ENCODE peak calls at places on chromosomes 3 and 15, in four cellular contexts. U is Karpas-422, Z is GM12878, S is OCI-LY7. F is an unnamed sample. For H3K4me1, the result is how much of the 10 kb centered on the place peaks cover.

GRCh38 chr3:70849911-70850699 is 537.7 kb upstream of the MDFIC2 start:
- DNase-seq in U (no peak), S (no peak), Z (no peak), F (no peak)

GRCh38 chr3:42755681-42756578 is 17.1 kb downstream of the CCDC13 start:
- DNase-seq in U (peak), S (peak), Z (no peak), F (no peak)

GRCh38 chr15:87680200-87680599 is 576.3 kb downstream of the NTRK3 start:
- DNase-seq in Z (no peak), U (no peak), S (no peak), F (no peak)

GRCh38 chr3:141789281-141789680 is 26.1 kb downstream of the GRK7 start:
- DNase-seq in U (peak), Z (no peak), S (peak), F (no peak)

GRCh38 chr3:61685755-61686154 is 124.4 kb downstream of the PTPRG start:
- DNase-seq in Z (no peak), S (no peak), U (no peak), F (no peak)

GRCh38 chr3:59759298-59760169 is 709.7 kb upstream of the CFAP20DC start:
- DNase-seq in S (no peak), Z (no peak), U (no peak), F (no peak)

GRCh38 chr15:101135532-101136166 is 116.2 kb downstream of the CHSY1 start:
- DNase-seq in U (no peak), S (peak), Z (peak), F (no peak)

GRCh38 chr3:48405971-48406370 is 23.9 kb downstream of the PLXNB1 start:
- DNase-seq in Z (no peak), U (no peak), S (no peak), F (no peak)

GRCh38 chr3:117616213-117616612 is 906.6 kb downstream of the TUSC7 start:
- DNase-seq in U (no peak), S (no peak), Z (no peak), F (no peak)

GRCh38 chr3:98291332-98291957 is 9.1 kb downstream of the OR5H2 start:
- DNase-seq in U (no peak), S (no peak), Z (no peak), F (no peak)

GRCh38 chr3:189967254-189967865 is 153.3 kb downstream of the P3H2 start:
- DNase-seq in U (peak), S (peak), Z (no peak), F (no peak)

GRCh38 chr3:101513419-101513986 is 491 bp upstream of the SENP7 start:
- DNase-seq in Z (no peak), S (no peak), U (peak), F (no peak)

DNA sequence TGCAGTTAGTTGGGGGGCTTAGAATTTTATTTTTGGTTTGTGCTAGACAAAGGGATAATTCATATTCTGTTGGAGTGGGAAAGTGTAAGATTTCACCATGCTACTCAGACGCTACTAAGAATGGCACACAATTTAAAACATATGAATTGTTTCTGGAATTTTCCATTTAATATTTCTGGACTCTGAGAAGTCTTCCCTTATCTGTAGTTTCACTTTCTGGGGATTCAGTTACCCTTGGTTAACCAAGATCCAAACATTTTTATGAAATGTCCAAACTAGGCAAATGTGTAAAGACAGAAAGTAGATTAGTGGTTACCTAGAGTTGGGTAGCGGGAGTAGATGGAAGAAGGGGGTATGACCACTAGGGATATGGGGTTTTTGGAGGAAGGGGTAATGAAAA is 53.1 kb downstream of the TCF12 start:
- DNase-seq in U (no peak), S (no peak), Z (no peak), F (no peak)
- H3K4me1 ChIP-seq in U (under half), S (under half), Z (under half), F (half or more)

DNA sequence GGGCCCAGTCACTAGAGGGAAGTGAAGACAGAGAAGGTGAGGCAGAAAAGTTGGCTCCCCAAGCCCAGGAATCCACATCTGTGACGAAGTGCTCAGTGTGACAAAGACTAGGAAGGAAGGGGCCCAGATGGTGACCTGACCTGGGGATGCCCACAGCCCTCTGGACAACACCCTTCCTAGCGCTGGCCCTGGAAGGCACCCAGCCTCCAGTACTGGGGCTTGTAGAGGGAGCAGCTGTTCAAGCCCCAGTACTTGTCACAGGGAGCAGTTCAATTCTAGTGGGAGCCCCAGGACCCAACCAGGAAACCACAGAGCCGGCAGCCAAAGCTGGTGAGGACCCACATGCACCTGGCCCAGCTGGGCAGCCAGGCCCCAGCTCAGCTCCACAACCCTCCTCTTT is 190.8 kb downstream of the XXYLT1 start:
- DNase-seq in U (no peak), S (peak), Z (no peak), F (peak)
- H2AFZ ChIP-seq in U (no peak), S (no peak), Z (peak), F (no peak)

GRCh38 chr3:170737763-170738162 is 132.2 kb downstream of the RPL22L1 start:
- DNase-seq in Z (no peak), U (no peak), S (no peak), F (no peak)
- H3K4me1 ChIP-seq in Z (under half), U (under half), S (under half), F (under half)

DNA sequence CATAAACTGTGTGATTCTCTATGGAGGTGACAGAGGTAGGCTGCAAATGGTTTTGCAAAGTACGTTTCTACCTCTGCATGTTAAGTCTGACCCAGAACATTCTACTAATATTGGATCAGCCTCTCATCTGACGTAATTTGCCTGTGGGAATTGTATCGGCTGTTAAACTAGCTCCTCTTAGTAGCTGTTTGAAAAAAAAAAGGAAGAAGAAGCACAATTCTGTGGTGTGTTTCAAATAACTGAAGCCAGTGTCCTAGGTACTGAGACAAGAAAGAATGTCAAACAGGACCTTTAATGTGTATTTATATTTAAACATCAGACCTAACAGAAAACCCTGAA is 478.1 kb downstream of the RBMS3 start:
- DNase-seq in S (no peak), Z (no peak), U (no peak), F (no peak)
- H2AFZ ChIP-seq in S (no peak), Z (no peak), U (no peak), F (no peak)